ENCODE peak calls at places on chromosomes 13 and 19, in four cellular contexts. Z is sigmoid colon, P is WTC11, A is GM06990. O is an unnamed sample.

GRCh38 chr13:109412232-109412935 is 374.0 kb downstream of the IRS2 start:
- DNase-seq in Z (no peak), P (peak), A (no peak), O (no peak)

GRCh38 chr13:96460571-96460970 is 370.7 kb downstream of the HS6ST3 start:
- DNase-seq in Z (no peak), P (no peak), A (no peak), O (no peak)

GRCh38 chr13:38767506-38768265 is 80.8 kb downstream of the FREM2 start:
- DNase-seq in Z (no peak), P (no peak), A (no peak), O (no peak)

GRCh38 chr13:66940113-66940512 is 290.0 kb downstream of the PCDH9 start:
- DNase-seq in Z (no peak), P (no peak), A (no peak), O (no peak)

GRCh38 chr19:51701468-51702100 is 8.5 kb downstream of the SPACA6 start:
- DNase-seq in Z (no peak), P (no peak), A (no peak), O (no peak)

GRCh38 chr13:23750383-23751121 is 138.6 kb downstream of the MIPEP start:
- DNase-seq in Z (no peak), P (no peak), A (no peak), O (no peak)

GRCh38 chr13:44300895-44301638 is 72.6 kb upstream of the SERP2 start:
- DNase-seq in Z (peak), P (no peak), A (peak), O (no peak)

GRCh38 chr13:40236566-40237168 is 429.8 kb downstream of the FOXO1 start:
- DNase-seq in Z (peak), P (no peak), A (no peak), O (no peak)

GRCh38 chr13:94346261-94347019 is 133.0 kb downstream of the DCT start:
- DNase-seq in Z (no peak), P (no peak), A (no peak), O (peak)

GRCh38 chr19:6273701-6274601 is 5.8 kb downstream of the MLLT1 start:
- DNase-seq in Z (peak), P (no peak), A (no peak), O (peak)

GRCh38 chr19:4007836-4008539 is 452 bp downstream of the PIAS4 start:
- DNase-seq in Z (no peak), P (peak), A (no peak), O (no peak)

GRCh38 chr19:37217855-37218591 is at the start of gene ZNF383:
- DNase-seq in Z (peak), P (peak), A (peak), O (peak)

GRCh38 chr19:29393915-29394460 is 131.8 kb upstream of the VSTM2B start:
- DNase-seq in Z (no peak), P (no peak), A (no peak), O (no peak)

GRCh38 chr13:50226515-50227147 is 211.4 kb downstream of the KCNRG start:
- DNase-seq in Z (no peak), P (no peak), A (no peak), O (no peak)

GRCh38 chr13:80753951-80754350 is 413.0 kb upstream of the SPRY2 start:
- DNase-seq in Z (no peak), P (no peak), A (no peak), O (no peak)

GRCh38 chr19:17424743-17425365 is 5.0 kb downstream of the MVB12A start:
- DNase-seq in Z (no peak), P (peak), A (peak), O (no peak)

GRCh38 chr19:8224394-8225145 is 15.4 kb downstream of the CERS4 start:
- DNase-seq in Z (peak), P (no peak), A (no peak), O (no peak)

GRCh38 chr19:38034153-38034835 is 127.3 kb downstream of the SIPA1L3 start:
- DNase-seq in Z (no peak), P (no peak), A (peak), O (peak)

GRCh38 chr19:7196721-7197168 is 97.5 kb downstream of the INSR start:
- DNase-seq in Z (peak), P (no peak), A (no peak), O (no peak)

GRCh38 chr19:14081797-14082674 is 3.5 kb downstream of the C19orf67 start:
- DNase-seq in Z (peak), P (no peak), A (no peak), O (peak)

GRCh38 chr19:10780368-10780767 is 55.6 kb downstream of the TMED1 start:
- DNase-seq in Z (peak), P (no peak), A (no peak), O (no peak)

GRCh38 chr19:9150650-9151049 is 10.5 kb downstream of the ZNF317 start:
- DNase-seq in Z (no peak), P (no peak), A (no peak), O (no peak)

GRCh38 chr13:82976499-82976898 is 905.8 kb downstream of the SLITRK1 start:
- DNase-seq in Z (no peak), P (no peak), A (no peak), O (no peak)

GRCh38 chr13:42574435-42575311 is 721 bp downstream of the TNFSF11 start:
- DNase-seq in Z (no peak), P (peak), A (peak), O (no peak)

GRCh38 chr13:52665325-52665724 is 12.7 kb downstream of the SUGT1 start:
- DNase-seq in Z (no peak), P (no peak), A (peak), O (no peak)

GRCh38 chr19:31214997-31215396 is 134.2 kb downstream of the TSHZ3 start:
- DNase-seq in Z (no peak), P (no peak), A (no peak), O (no peak)

GRCh38 chr19:10800488-10800887 is 35.5 kb downstream of the TMED1 start:
- DNase-seq in Z (no peak), P (no peak), A (no peak), O (no peak)

GRCh38 chr19:14603990-14604387 is 21.1 kb downstream of the CLEC17A start:
- DNase-seq in Z (no peak), P (no peak), A (peak), O (no peak)

GRCh38 chr19:14554382-14554812 is 17.5 kb downstream of the NDUFB7 start:
- DNase-seq in Z (no peak), P (no peak), A (no peak), O (no peak)

GRCh38 chr13:67792151-67792665 is 562.1 kb upstream of the PCDH9 start:
- DNase-seq in Z (no peak), P (no peak), A (no peak), O (no peak)

GRCh38 chr19:45542234-45542668 is 35.0 kb downstream of the VASP start:
- DNase-seq in Z (no peak), P (no peak), A (no peak), O (no peak)

GRCh38 chr19:39390460-39390758 is 497 bp downstream of the PAF1 start:
- DNase-seq in Z (peak), P (no peak), A (no peak), O (no peak)

DNA sequence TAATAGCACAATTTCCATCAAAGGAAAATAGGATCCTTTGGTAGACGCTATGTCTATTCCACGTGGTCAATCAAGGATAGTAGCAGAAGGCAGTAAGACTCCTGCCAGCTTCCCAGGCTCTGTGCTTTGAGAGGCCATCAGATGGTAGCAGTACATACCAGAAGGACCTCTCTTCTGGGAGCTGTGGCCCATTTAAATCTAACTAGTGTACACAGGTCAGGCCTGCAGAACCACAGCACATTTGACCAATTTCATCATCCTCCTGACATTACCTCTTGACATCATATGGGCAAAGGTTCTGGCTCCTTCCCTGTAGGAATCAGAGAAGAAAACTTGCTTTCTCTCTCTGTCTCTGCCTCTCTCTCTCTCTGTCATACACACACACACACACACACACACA is 229.6 kb upstream of the HTR2A start:
- DNase-seq in Z (no peak), P (no peak), A (no peak), O (no peak)
- TF ChIP-seq CTCF in Z (no peak), P (no peak), A (peak), O (no peak)

GRCh38 chr13:107994137-107994536 is 221.2 kb downstream of the LIG4 start:
- DNase-seq in Z (no peak), P (no peak), A (no peak), O (no peak)
- TF ChIP-seq CTCF in Z (no peak), P (no peak), A (no peak), O (no peak)

DNA sequence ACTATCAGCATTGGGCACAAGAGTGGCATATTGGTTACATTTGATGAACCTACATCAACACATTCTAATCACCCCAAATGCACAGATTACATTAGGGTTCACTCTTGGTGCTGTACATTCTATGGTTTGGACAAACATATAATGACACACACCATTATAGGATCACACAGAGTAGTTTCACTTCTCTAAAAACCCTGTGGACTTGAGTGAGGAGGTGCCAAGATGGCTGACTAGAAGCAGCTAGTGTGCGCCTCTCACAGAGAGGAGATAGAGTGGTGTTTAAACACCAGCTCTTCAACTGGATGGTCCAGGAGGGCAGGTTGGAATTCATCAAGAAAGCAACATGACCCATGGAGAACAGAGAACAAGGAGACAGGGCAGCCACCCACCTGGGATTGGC is 265.6 kb downstream of the TDRD3 start:
- DNase-seq in Z (no peak), P (no peak), A (no peak), O (no peak)
- TF ChIP-seq CTCF in Z (no peak), P (no peak), A (no peak), O (no peak)

GRCh38 chr13:53775807-53776206 is 747.2 kb downstream of the OLFM4 start:
- DNase-seq in Z (no peak), P (no peak), A (no peak), O (no peak)

GRCh38 chr13:53783466-53783865 is 754.9 kb downstream of the OLFM4 start:
- DNase-seq in Z (no peak), P (no peak), A (no peak), O (peak)

GRCh38 chr13:53782400-53783030 is 753.9 kb downstream of the OLFM4 start:
- DNase-seq in Z (no peak), P (no peak), A (no peak), O (no peak)

GRCh38 chr13:53781941-53782340 is 753.3 kb downstream of the OLFM4 start:
- DNase-seq in Z (no peak), P (no peak), A (no peak), O (no peak)

DNA sequence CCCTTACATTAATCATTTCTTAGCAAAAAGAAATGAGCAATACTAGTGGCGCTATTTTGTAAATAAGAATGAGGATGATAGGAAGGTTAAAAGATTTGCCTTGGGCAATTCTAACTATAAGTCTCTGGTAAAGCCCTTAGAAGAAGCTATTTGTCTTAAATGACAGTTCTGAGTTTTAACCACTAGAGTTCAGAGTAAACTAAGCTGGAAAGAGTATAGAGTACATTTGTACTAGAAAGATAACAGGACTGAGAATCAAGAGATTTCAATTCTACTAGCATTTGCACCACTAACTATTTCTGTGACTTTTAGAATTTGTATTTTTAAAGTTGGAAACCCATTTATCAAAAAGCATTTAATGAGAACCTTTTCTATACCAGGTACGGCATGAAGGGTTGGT is 750.3 kb downstream of the OLFM4 start:
- DNase-seq in Z (no peak), P (no peak), A (no peak), O (no peak)
- TF ChIP-seq CTCF in Z (no peak), P (no peak), A (no peak), O (no peak)

GRCh38 chr19:1069009-1069779 is 2.2 kb downstream of the ARHGAP45 start:
- DNase-seq in Z (no peak), P (no peak), A (peak), O (peak)
- TF ChIP-seq CTCF in Z (no peak), P (no peak), A (no peak), O (no peak)

GRCh38 chr19:42343344-42344110 is 18.1 kb downstream of the MEGF8 start:
- DNase-seq in Z (no peak), P (peak), A (no peak), O (no peak)
- TF ChIP-seq CTCF in Z (no peak), P (peak), A (peak), O (no peak)

DNA sequence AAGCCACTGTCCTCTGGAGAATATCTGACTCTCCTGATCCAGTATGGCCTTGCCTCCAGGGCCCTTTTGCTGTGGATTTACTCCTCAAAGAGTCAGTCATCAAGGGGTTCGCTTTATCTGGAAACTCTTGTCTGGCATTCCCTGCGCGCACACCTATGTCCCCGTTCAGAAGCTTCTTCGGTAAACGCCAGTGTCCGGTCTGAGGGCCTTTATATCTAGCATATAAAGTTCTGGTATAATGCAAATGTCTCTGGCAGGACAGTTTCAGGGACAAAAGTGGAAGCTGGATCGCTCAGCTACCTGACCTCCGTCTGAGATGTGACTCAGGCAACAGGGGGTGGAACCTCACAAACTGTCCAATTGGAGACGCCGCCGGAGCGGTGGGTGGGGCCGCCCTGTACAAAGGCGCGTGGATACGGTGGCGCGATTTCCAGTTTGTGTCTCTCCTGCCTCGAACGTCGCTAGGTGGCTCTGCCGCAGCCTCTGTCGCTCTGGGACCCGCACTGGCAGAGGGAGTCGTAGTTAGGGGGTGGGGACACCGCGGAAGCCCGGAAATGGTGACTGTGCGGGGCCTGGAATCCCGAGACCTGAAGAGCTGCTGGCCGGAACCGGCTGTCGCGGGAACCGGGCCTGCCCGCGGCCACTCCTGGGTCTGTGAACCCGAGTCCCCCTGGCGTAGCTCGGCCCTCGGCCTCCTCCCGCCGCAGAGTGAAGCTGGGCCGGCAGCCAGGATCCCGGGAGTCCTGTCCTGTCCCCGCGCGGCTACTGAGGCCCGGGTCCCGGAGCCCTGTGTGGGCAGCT is 10.6 kb upstream of the ZNF709 start:
- DNase-seq in Z (peak), P (peak), A (peak), O (peak)
- TF ChIP-seq CTCF in Z (no peak), P (no peak), A (peak), O (peak)

GRCh38 chr13:100573121-100573520 is 15.5 kb downstream of the GGACT start:
- DNase-seq in Z (peak), P (peak), A (no peak), O (no peak)
- TF ChIP-seq CTCF in Z (peak), P (peak), A (peak), O (peak)

DNA sequence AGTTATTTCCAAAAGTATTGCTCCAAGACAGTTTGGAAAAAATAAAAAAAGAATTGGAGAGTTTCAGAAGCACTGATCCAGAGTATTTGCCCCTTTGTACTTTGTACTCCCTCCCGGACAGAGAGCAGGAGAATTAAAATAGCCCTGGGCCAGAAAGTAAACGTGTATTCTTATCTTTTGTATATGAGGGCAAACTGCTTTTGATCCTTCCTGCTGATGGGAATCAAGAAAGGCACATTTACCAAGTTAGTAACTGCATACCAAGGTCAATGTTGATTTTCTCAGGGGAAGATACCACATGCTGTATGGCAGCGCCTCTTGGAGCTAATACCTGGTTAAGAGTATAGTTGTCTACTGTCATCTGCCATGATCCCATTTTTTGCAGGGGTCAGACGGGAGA is 10.9 kb upstream of the RB1 start:
- DNase-seq in Z (no peak), P (no peak), A (no peak), O (no peak)
- TF ChIP-seq CTCF in Z (no peak), P (no peak), A (no peak), O (no peak)

DNA sequence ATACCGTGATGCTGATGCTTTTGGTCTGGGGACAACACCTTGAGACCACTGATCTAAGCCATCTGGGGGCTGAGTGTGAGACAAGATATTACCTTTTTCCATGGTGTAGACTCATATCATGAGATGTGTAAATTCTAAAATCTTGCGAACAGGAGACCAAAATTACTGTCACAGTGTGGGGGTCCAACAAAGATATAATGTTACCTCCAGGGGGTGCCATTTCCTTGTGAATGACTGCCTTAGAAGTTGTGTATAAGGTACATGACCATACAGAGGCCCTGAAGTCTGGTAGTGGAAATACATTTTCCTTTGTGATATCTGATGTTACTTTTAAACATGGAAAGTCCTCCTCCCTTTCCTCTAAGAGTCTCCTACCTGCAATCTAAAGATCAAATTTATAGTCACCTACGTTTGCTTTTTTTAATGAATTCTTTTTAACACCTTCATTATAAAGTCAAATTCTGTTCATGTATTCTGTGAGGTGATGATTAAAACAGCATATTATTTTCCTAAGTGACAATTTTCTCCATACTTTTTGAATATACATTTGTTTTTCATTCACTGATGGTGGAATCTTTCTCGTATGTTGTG is 113.5 kb downstream of the RFC3 start:
- DNase-seq in Z (no peak), P (peak), A (peak), O (no peak)
- TF ChIP-seq CTCF in Z (peak), P (peak), A (peak), O (peak)

O was measured in kidney.